ENCODE peak calls at places on chromosome 6, in nine cellular contexts. I is endodermal cell; C is CD8-positive, alpha-beta memory T cell; V is pancreas; E is GM23338; Q is CD4-positive, alpha-beta memory T cell; J is neuronal stem cell; F is colonic mucosa; U is heart right ventricle. K is an unnamed sample.

GRCh38 chr6:17505062-17505476 is 95.0 kb upstream of the FAM8A1 start:
- DNase-seq in Q (no peak), F (no peak), C (no peak), J (no peak), V (no peak), E (peak; percentile 72), U (no peak), I (no peak), K (no peak)

GRCh38 chr6:117605169-117605826 is 3.0 kb upstream of the GOPC start:
- DNase-seq in V (no peak), E (peak; percentile 75), C (peak; percentile 67), J (peak; percentile 38), U (no peak), Q (peak; percentile 62), F (peak; percentile 57), I (peak; percentile 71), K (no peak)

GRCh38 chr6:12751694-12752304 is 35.2 kb downstream of the PHACTR1 start:
- DNase-seq in C (no peak), V (peak; percentile 72), I (peak; percentile 92), Q (no peak), E (peak; percentile 90), U (peak; percentile 43), F (peak; percentile 27), J (peak; percentile 78), K (no peak)

GRCh38 chr6:25005010-25005409 is 69.2 kb upstream of the RIPOR2 start:
- DNase-seq in F (no peak), I (no peak), V (no peak), J (no peak), U (no peak), C (no peak), E (no peak), Q (no peak), K (no peak)

GRCh38 chr6:148272084-148272483 is 70.6 kb upstream of the SASH1 start:
- DNase-seq in E (no peak), F (no peak), U (no peak), V (no peak), I (no peak), Q (no peak), C (no peak), J (no peak), K (no peak)

GRCh38 chr6:89689732-89690131 is 51.2 kb upstream of the LYRM2 start:
- DNase-seq in V (no peak), E (peak; percentile 93), C (no peak), F (no peak), I (peak; percentile 86), J (no peak), U (no peak), Q (no peak), K (peak; percentile 82)

GRCh38 chr6:51429042-51429712 is 610.5 kb downstream of the TFAP2B start:
- DNase-seq in V (no peak), J (peak; percentile 57), E (no peak), Q (no peak), C (no peak), F (no peak), U (no peak), I (no peak), K (no peak)

GRCh38 chr6:116948535-116949304 is 71.7 kb downstream of the RFX6 start:
- DNase-seq in F (no peak), C (no peak), I (no peak), Q (no peak), U (no peak), V (no peak), J (no peak), E (no peak), K (no peak)

GRCh38 chr6:44122821-44123220 is 4.4 kb downstream of the MRPL14 start:
- DNase-seq in J (no peak), V (no peak), Q (peak; percentile 52), U (no peak), I (no peak), C (no peak), E (no peak), F (no peak), K (no peak)

GRCh38 chr6:47762502-47762901 is 19.3 kb upstream of the OPN5 start:
- DNase-seq in I (no peak), U (no peak), F (no peak), Q (no peak), V (no peak), C (no peak), E (no peak), J (no peak), K (no peak)

GRCh38 chr6:125421853-125422252 is 120.1 kb upstream of the HDDC2 start:
- DNase-seq in F (no peak), J (peak; percentile 47), Q (no peak), U (peak; percentile 27), V (no peak), I (peak; percentile 93), C (no peak), E (peak; percentile 81), K (peak; percentile 37)

GRCh38 chr6:166621114-166621540 is 5.9 kb downstream of the RPS6KA2 start:
- DNase-seq in I (peak; percentile 67), V (no peak), C (no peak), E (peak; percentile 86), Q (no peak), F (no peak), U (no peak), J (no peak), K (no peak)

GRCh38 chr6:14883921-14884320 is 361.9 kb upstream of the JARID2 start:
- DNase-seq in C (no peak), V (no peak), Q (no peak), J (no peak), I (peak; percentile 64), E (peak; percentile 67), F (no peak), U (no peak), K (no peak)

GRCh38 chr6:155038104-155038503 is 43.0 kb downstream of the TIAM2 start:
- DNase-seq in V (no peak), C (no peak), J (no peak), I (no peak), F (no peak), E (no peak), U (no peak), Q (no peak), K (no peak)

GRCh38 chr6:148401581-148401980 is 58.9 kb downstream of the SASH1 start:
- DNase-seq in E (no peak), U (no peak), F (no peak), V (no peak), Q (no peak), C (no peak), J (no peak), I (no peak), K (no peak)

GRCh38 chr6:71404145-71404966 is 115.7 kb downstream of the OGFRL1 start:
- DNase-seq in C (no peak), V (no peak), Q (no peak), I (no peak), J (no peak), U (no peak), F (no peak), E (peak; percentile 62), K (no peak)
- H3K4me1 ChIP-seq in C (no peaks in the 10 kb centered on the region), V (peaks cover 19% of the 10 kb centered on the region), Q (no peaks in the 10 kb centered on the region), I (peaks cover 6% of the 10 kb centered on the region), J (peaks cover 15% of the 10 kb centered on the region), U (peaks cover 46% of the 10 kb centered on the region), F (no peaks in the 10 kb centered on the region), E (peaks cover 40% of the 10 kb centered on the region), K (peaks cover 3% of the 10 kb centered on the region)

GRCh38 chr6:37104935-37105781 is 64.8 kb upstream of the PIM1 start:
- DNase-seq in F (no peak), E (peak; percentile 62), Q (no peak), V (no peak), C (no peak), I (peak; percentile 71), U (no peak), J (no peak), K (no peak)
- H3K27ac ChIP-seq in F (peak overlapping the region; percentile 93), E (peak overlapping the region; percentile 77), Q (no peak overlapping the region), V (no peak overlapping the region), C (no peak overlapping the region), I (no peak overlapping the region), U (no peak overlapping the region), J (no peak overlapping the region), K (no peak overlapping the region)

GRCh38 chr6:112800916-112801315 is 453.8 kb downstream of the RFPL4B start:
- DNase-seq in I (no peak), E (no peak), U (no peak), F (no peak), Q (no peak), C (no peak), J (no peak), V (no peak), K (no peak)

GRCh38 chr6:112799889-112800288 is 452.8 kb downstream of the RFPL4B start:
- DNase-seq in E (no peak), V (no peak), C (no peak), J (no peak), U (no peak), Q (no peak), I (no peak), F (no peak), K (no peak)

GRCh38 chr6:112800439-112800838 is 453.3 kb downstream of the RFPL4B start:
- DNase-seq in J (no peak), C (no peak), E (no peak), V (no peak), I (no peak), U (no peak), F (no peak), Q (no peak), K (no peak)

GRCh38 chr6:112802154-112802553 is 455.0 kb downstream of the RFPL4B start:
- DNase-seq in V (no peak), J (no peak), F (no peak), C (no peak), I (no peak), U (no peak), E (no peak), Q (no peak), K (no peak)

GRCh38 chr6:112801681-112802080 is 454.6 kb downstream of the RFPL4B start:
- DNase-seq in Q (no peak), I (no peak), V (no peak), E (no peak), F (no peak), J (no peak), U (no peak), C (no peak), K (no peak)
- H3K4me3 ChIP-seq in Q (no peak overlapping the region), I (no peak overlapping the region), V (no peak overlapping the region), E (no peak overlapping the region), F (no peak overlapping the region), J (no peak overlapping the region), U (no peak overlapping the region), C (no peak overlapping the region), K (no peak overlapping the region)

GRCh38 chr6:33208089-33208967 is at the start of gene RING1:
- DNase-seq in V (peak; percentile 92), Q (peak; percentile 87), C (peak; percentile 92), U (peak; percentile 90), F (peak; percentile 85), I (peak; percentile 94), E (peak; percentile 93), J (peak; percentile 78), K (no peak)

GRCh38 chr6:33211666-33212422 is 3.5 kb downstream of the RING1 start:
- DNase-seq in F (no peak), Q (no peak), U (no peak), E (peak; percentile 82), J (no peak), C (no peak), V (no peak), I (peak; percentile 82), K (no peak)

GRCh38 chr6:33207569-33208088 is 671 bp upstream of the RING1 start:
- DNase-seq in V (peak; percentile 79), Q (no peak), F (peak; percentile 64), C (no peak), J (no peak), E (peak; percentile 73), I (peak; percentile 78), U (peak; percentile 58), K (no peak)

GRCh38 chr6:33211136-33211535 is 2.8 kb downstream of the RING1 start:
- DNase-seq in I (no peak), C (no peak), U (no peak), F (no peak), J (no peak), E (no peak), Q (no peak), V (no peak), K (no peak)

GRCh38 chr6:33209856-33210255 is 1.6 kb downstream of the RING1 start:
- DNase-seq in C (no peak), Q (no peak), E (no peak), F (no peak), I (no peak), U (no peak), J (no peak), V (no peak), K (no peak)
- H3K4me1 ChIP-seq in C (peaks cover 43% of the 10 kb centered on the region), Q (peaks cover 42% of the 10 kb centered on the region), E (peaks cover 53% of the 10 kb centered on the region), F (no peaks in the 10 kb centered on the region), I (peaks cover 6% of the 10 kb centered on the region), U (peaks cover 43% of the 10 kb centered on the region), J (peaks cover 57% of the 10 kb centered on the region), V (no peaks in the 10 kb centered on the region), K (peaks cover 4% of the 10 kb centered on the region)

K was measured in iPS DF 6.9.